ENCODE peak calls at places on chromosomes 13 and 19, in four cellular contexts. V is head of caudate nucleus, W is occipital lobe, Z is A549. T is an unnamed sample.
A peak's percentile ranks its signal among the peaks of the same experiment; 100 is the strongest.

GRCh38 chr19:39132344-39132969 is 6.9 kb downstream of the PAK4 start:
- DNase-seq in V (no peak), W (no peak), Z (no peak), T (no peak)

GRCh38 chr13:21347753-21348318 is 111.3 kb downstream of the ZDHHC20 start:
- DNase-seq in V (no peak), W (no peak), Z (no peak), T (peak; percentile 6)

GRCh38 chr13:105929486-105929885 is 606.0 kb downstream of the EFNB2 start:
- DNase-seq in V (no peak), W (no peak), Z (no peak), T (no peak)

GRCh38 chr19:52335768-52336116 is 301 bp upstream of the ZNF610 start:
- DNase-seq in V (no peak), W (no peak), Z (no peak), T (no peak)

GRCh38 chr13:29521336-29521735 is 74.2 kb downstream of the SLC7A1 start:
- DNase-seq in V (no peak), W (no peak), Z (no peak), T (no peak)

GRCh38 chr13:49620170-49620621 is 8.1 kb upstream of the ARL11 start:
- DNase-seq in V (no peak), W (peak; percentile 9), Z (no peak), T (no peak)

GRCh38 chr13:44436589-44437337 is 63.1 kb downstream of the SERP2 start:
- DNase-seq in V (peak; percentile 97), W (peak; percentile 96), Z (peak; percentile 72), T (peak; percentile 84)

GRCh38 chr13:39538826-39539555 is 64.0 kb downstream of the LHFPL6 start:
- DNase-seq in V (no peak), W (no peak), Z (no peak), T (no peak)

GRCh38 chr19:2087621-2088100 is 8.5 kb downstream of the MOB3A start:
- DNase-seq in V (no peak), W (no peak), Z (no peak), T (no peak)

GRCh38 chr19:40599331-40600085 is 1.7 kb upstream of the LTBP4 start:
- DNase-seq in V (no peak), W (no peak), Z (no peak), T (no peak)

GRCh38 chr19:44430956-44431355 is 17.3 kb downstream of the ZNF229 start:
- DNase-seq in V (no peak), W (no peak), Z (no peak), T (no peak)

GRCh38 chr19:6678690-6679109 is 8.7 kb upstream of the TNFSF14 start:
- DNase-seq in V (no peak), W (no peak), Z (no peak), T (no peak)